ENCODE peak calls at places on chromosomes 7 and 10, in ten cellular contexts. M, B, L, K, N, C, P, O, E and U are unnamed samples.

GRCh38 chr10:132535065-132535651 is 2.4 kb upstream of the INPP5A start:
- DNase-seq in N (no peak), K (no peak), M (no peak), C (no peak), B (peak), L (peak), E (peak), P (no peak), O (no peak), U (no peak)

GRCh38 chr7:70389752-70390151 is 742.2 kb upstream of the GALNT17 start:
- DNase-seq in K (no peak), L (no peak), P (no peak), C (no peak), O (no peak), E (no peak), N (no peak), M (no peak), B (no peak), U (no peak)

GRCh38 chr7:65976659-65977196 is 5.3 kb downstream of the GUSB start:
- DNase-seq in O (no peak), M (no peak), E (no peak), N (no peak), K (no peak), P (no peak), L (no peak), C (no peak), B (no peak), U (no peak)

GRCh38 chr7:96266015-96266414 is 55.9 kb downstream of the SLC25A13 start:
- DNase-seq in C (no peak), O (no peak), K (no peak), E (no peak), M (no peak), B (no peak), L (no peak), P (no peak), N (peak), U (no peak)

GRCh38 chr7:128263420-128263819 is 22.3 kb downstream of the LEP start:
- DNase-seq in B (no peak), O (no peak), N (no peak), M (no peak), C (no peak), E (no peak), P (no peak), K (no peak), L (no peak), U (no peak)

GRCh38 chr7:136424058-136424457 is 444.4 kb upstream of the CHRM2 start:
- DNase-seq in M (no peak), P (no peak), O (no peak), K (no peak), E (no peak), B (no peak), L (no peak), N (no peak), C (no peak), U (no peak)

GRCh38 chr10:84511709-84512108 is 183.3 kb downstream of the CCSER2 start:
- DNase-seq in M (no peak), O (no peak), N (no peak), K (no peak), C (no peak), L (no peak), B (no peak), E (no peak), P (no peak), U (no peak)

GRCh38 chr7:121198502-121198901 is 130.3 kb upstream of the WNT16 start:
- DNase-seq in L (peak), M (no peak), C (no peak), B (no peak), N (no peak), O (no peak), P (no peak), K (no peak), E (no peak), U (no peak)

GRCh38 chr7:757741-758163 is 30.7 kb upstream of the PRKAR1B start:
- DNase-seq in C (no peak), O (no peak), B (no peak), L (no peak), N (no peak), E (peak), K (no peak), P (no peak), M (no peak), U (no peak)

GRCh38 chr7:105906690-105907089 is 30.3 kb upstream of the ATXN7L1 start:
- DNase-seq in L (no peak), K (peak), E (no peak), C (peak), P (no peak), N (no peak), M (peak), B (no peak), O (no peak), U (no peak)

GRCh38 chr7:50650057-50650664 is 85.0 kb upstream of the DDC start:
- DNase-seq in P (no peak), K (no peak), E (no peak), N (no peak), C (no peak), B (no peak), L (no peak), M (no peak), O (no peak), U (no peak)

GRCh38 chr10:47104101-47104707 is 193.0 kb downstream of the PTPN20 start:
- DNase-seq in C (peak), B (no peak), L (no peak), N (no peak), K (peak), M (peak), O (peak), P (no peak), E (no peak), U (no peak)

GRCh38 chr10:8084799-8085198 is 30.3 kb downstream of the GATA3 start:
- DNase-seq in K (no peak), L (no peak), O (no peak), B (no peak), E (no peak), N (no peak), C (no peak), M (no peak), P (peak), U (no peak)

GRCh38 chr10:67487906-67488619 is 207.9 kb downstream of the CTNNA3 start:
- DNase-seq in N (no peak), P (no peak), M (no peak), O (no peak), L (no peak), E (no peak), B (no peak), K (no peak), C (no peak), U (no peak)

GRCh38 chr10:14569274-14570060 is 205.2 kb downstream of the FAM107B start:
- DNase-seq in N (no peak), B (peak), O (no peak), L (no peak), M (no peak), E (peak), C (no peak), P (no peak), K (no peak), U (no peak)

GRCh38 chr10:5206799-5207198 is 10.2 kb downstream of the AKR1C4 start:
- DNase-seq in C (no peak), M (no peak), O (no peak), E (no peak), B (no peak), K (no peak), N (no peak), P (no peak), L (no peak), U (no peak)

GRCh38 chr7:109793-110556 is 82.4 kb upstream of the FAM20C start:
- DNase-seq in B (peak), M (no peak), L (no peak), N (no peak), C (no peak), E (no peak), O (no peak), K (no peak), P (no peak), U (no peak)

DNA sequence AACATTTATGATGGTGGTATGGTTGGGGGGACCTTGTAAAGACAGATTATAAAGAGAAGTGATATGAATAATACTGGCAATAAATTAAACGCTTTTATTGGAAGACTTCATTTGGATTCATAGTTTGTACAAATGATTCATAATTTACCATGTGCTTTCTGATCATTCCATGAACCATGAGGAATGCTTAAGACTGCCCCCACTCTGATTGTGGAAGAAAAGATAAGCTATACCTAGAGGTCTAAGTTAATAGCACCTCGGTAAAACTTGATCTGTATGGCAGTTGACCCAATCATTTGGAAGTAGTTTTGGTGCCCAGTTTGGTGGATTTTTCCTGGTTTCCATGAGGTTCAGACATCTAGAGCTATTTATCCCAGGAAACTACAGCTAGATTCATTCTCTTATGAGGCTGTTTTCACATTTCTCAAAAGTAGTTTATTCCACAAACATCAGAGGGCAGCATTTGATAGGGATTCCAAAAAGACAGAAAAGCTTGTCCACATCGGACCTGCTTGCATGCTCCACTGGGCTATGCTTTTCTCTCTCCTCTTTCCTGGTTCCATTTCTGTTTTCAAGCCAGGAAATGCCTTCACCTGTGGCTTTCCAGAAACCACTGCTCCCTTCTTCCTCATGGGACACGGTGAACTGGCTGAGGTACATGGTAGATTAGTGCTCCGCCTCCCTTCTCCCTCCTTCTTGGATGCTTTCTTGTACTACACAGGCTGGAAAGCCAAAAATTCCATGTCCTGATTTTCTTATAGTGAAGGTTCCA is 29.2 kb downstream of the TFAM start:
- DNase-seq in L (no peak), N (peak), O (peak), B (no peak), E (no peak), K (peak), M (peak), C (peak), P (peak), U (peak)
- TF ChIP-seq CTCF in L (peak), N (peak), O (peak), B (no peak), E (no peak), K (peak), M (peak), C (peak), P (peak), U (peak)

DNA sequence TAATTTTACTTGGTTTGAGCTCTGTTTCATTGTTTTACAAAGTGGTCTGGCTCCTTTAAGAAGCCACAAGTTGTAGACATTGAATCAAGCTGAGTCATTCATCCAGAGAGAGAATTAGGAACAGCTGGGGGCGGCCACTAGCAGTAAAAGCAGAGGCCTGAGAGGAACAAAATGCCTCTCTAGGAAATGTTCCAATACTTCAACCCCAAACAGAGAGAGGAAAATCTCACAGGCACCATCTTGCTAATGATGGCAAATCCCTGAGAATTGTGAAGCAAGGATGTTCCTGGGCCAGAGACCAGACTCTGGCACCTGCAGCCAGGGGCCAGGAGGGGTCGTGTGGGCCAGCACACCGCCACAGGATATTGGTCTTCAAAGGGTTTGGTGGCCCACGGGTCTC is 26.5 kb upstream of the TRIL start:
- DNase-seq in O (peak), E (no peak), L (peak), B (peak), M (peak), N (no peak), P (peak), K (peak), C (peak), U (peak)
- H3K4me3 ChIP-seq in O (no peak), E (no peak), L (no peak), B (no peak), M (no peak), N (no peak), P (no peak), K (no peak), C (no peak), U (no peak)

DNA sequence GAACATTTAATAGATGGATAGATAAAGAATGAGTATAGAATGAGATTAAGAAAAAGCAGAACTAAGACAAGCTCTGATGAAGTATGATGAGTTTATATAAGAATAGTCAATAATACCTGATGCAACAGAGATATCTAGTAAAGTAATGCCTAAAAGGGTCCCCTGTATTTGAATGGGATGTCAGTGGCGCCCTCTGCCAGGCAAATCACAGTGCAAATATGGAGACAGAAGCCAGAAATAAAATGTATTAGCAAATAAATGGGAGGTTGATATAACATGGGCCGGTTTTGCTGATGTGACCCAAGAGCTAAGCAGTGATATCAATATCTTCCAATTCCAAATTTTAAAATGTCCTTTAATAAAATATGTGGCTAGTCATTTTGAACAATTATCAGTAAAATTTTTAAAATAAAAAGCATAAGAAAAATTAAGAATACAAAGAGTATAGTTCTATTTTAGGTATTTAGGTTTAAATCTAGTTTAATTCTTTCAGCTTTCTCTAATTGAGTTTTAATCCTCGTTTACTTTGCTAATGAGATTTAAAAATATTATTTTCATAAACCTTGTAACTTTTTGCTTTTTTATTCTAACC is 62.6 kb downstream of the ADK start:
- DNase-seq in C (peak), B (no peak), P (no peak), O (peak), M (peak), L (no peak), E (peak), N (peak), K (peak), U (peak)
- TF ChIP-seq CTCF in C (peak), B (no peak), P (peak), O (peak), M (peak), L (no peak), E (no peak), N (peak), K (peak), U (peak)

GRCh38 chr7:158395349-158395748 is 192.3 kb downstream of the PTPRN2 start:
- DNase-seq in E (no peak), M (no peak), B (no peak), C (no peak), N (no peak), K (no peak), P (no peak), L (no peak), O (no peak), U (no peak)
- H3K4me3 ChIP-seq in E (no peak), M (no peak), B (no peak), C (no peak), N (no peak), K (no peak), P (no peak), L (no peak), O (no peak), U (no peak)

DNA sequence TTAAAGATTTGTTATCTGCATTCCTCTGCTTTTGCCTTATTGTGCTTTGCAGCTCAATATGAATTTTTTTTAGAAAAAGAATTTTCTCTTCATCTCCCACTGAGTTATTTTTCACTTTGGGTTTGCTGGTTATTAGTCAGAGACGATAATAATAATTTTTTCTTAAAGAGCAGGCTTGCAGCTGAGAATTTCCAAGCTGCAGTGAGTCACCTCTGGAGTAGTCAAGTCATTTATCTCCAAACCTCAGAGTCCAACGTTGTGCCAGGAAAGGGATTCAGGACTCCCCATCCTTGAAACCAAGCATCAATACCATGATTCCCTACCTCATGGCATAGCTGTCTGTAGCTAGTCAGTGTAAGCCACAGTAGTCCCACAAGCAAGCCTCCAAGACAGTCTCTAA is 15.2 kb upstream of the EGR2 start:
- DNase-seq in N (no peak), M (peak), O (peak), L (no peak), K (peak), B (no peak), E (no peak), C (peak), P (no peak), U (peak)
- TF ChIP-seq CTCF in N (no peak), M (no peak), O (no peak), L (no peak), K (no peak), B (no peak), E (no peak), C (no peak), P (no peak), U (no peak)

GRCh38 chr7:37352251-37352650 is 96.4 kb downstream of the ELMO1 start:
- DNase-seq in P (no peak), E (no peak), O (no peak), C (no peak), M (no peak), L (no peak), K (no peak), B (no peak), N (no peak), U (no peak)
- H3K4me3 ChIP-seq in P (no peak), E (no peak), O (no peak), C (no peak), M (no peak), L (no peak), K (no peak), B (no peak), N (no peak), U (no peak)

GRCh38 chr7:55065511-55066229 is 46.9 kb downstream of the EGFR start:
- DNase-seq in N (peak), E (no peak), B (no peak), O (peak), M (peak), P (peak), L (no peak), K (peak), C (peak), U (peak)
- TF ChIP-seq CTCF in N (peak), E (no peak), B (no peak), O (peak), M (peak), P (peak), L (no peak), K (peak), C (peak), U (no peak)